ENCODE peak calls at places on chromosomes 2 and 18, in five cellular contexts. O, Q, X, M and S are unnamed samples.

GRCh38 chr2:203437516-203437915 is 97.6 kb downstream of the RAPH1 start:
- DNase-seq in M (no peak), X (no peak), O (peak), Q (no peak), S (no peak)

GRCh38 chr2:62672601-62673000 is 32.9 kb upstream of the EHBP1 start:
- DNase-seq in X (peak), O (peak), M (peak), Q (no peak), S (no peak)

GRCh38 chr18:73099759-73100158 is 232.0 kb upstream of the NETO1 start:
- DNase-seq in O (no peak), Q (no peak), X (no peak), M (no peak), S (no peak)

GRCh38 chr2:149456285-149456684 is 125.9 kb downstream of the LYPD6 start:
- DNase-seq in X (no peak), O (no peak), Q (no peak), M (no peak), S (no peak)

GRCh38 chr2:219485201-219485580 is 13.5 kb upstream of the GMPPA start:
- DNase-seq in Q (no peak), O (no peak), M (no peak), X (no peak), S (no peak)

GRCh38 chr2:207394203-207394741 is 135.5 kb upstream of the CREB1 start:
- DNase-seq in O (peak), X (peak), M (no peak), Q (no peak), S (no peak)

GRCh38 chr2:156657809-156658208 is 221.6 kb downstream of the GPD2 start:
- DNase-seq in Q (no peak), X (no peak), O (no peak), M (no peak), S (no peak)

GRCh38 chr18:45874501-45875184 is 49.2 kb downstream of the SIGLEC15 start:
- DNase-seq in M (no peak), O (peak), X (no peak), Q (no peak), S (no peak)

GRCh38 chr18:55318864-55319516 is 269.0 kb downstream of the TCF4 start:
- DNase-seq in X (peak), M (no peak), O (peak), Q (no peak), S (no peak)

GRCh38 chr2:130818809-130819208 is 17.9 kb upstream of the ARHGEF4 start:
- DNase-seq in M (no peak), O (no peak), Q (no peak), X (no peak), S (no peak)

GRCh38 chr2:42048318-42049251 is 764 bp downstream of the PKDCC start:
- DNase-seq in Q (no peak), M (peak), X (no peak), O (peak), S (no peak)

GRCh38 chr2:223598994-223599645 is 3.0 kb downstream of the SCG2 start:
- DNase-seq in O (peak), X (peak), M (no peak), Q (no peak), S (no peak)

GRCh38 chr18:79470547-79470946 is 74.8 kb downstream of the NFATC1 start:
- DNase-seq in M (no peak), X (no peak), Q (no peak), O (no peak), S (no peak)

GRCh38 chr2:98464772-98465310 is 20.2 kb downstream of the INPP4A start:
- DNase-seq in Q (no peak), X (no peak), M (no peak), O (no peak), S (no peak)

GRCh38 chr2:216989335-216990129 is 129.7 kb upstream of the TNP1 start:
- DNase-seq in O (peak), M (no peak), X (peak), Q (no peak), S (no peak)

GRCh38 chr18:5588529-5588928 is 44.7 kb upstream of the EPB41L3 start:
- DNase-seq in X (no peak), M (no peak), Q (no peak), O (no peak), S (no peak)

GRCh38 chr2:238389985-238390682 is 36.6 kb upstream of the ASB1 start:
- DNase-seq in Q (peak), O (no peak), M (no peak), X (no peak), S (no peak)

GRCh38 chr18:22546905-22547304 is 129.2 kb upstream of the CTAGE1 start:
- DNase-seq in Q (no peak), M (no peak), X (no peak), O (no peak), S (no peak)

GRCh38 chr2:197131558-197131855 is 179.1 kb downstream of the ANKRD44 start:
- DNase-seq in X (no peak), O (no peak), Q (no peak), M (no peak), S (no peak)

GRCh38 chr2:142621287-142621686 is 256.2 kb upstream of the KYNU start:
- DNase-seq in Q (no peak), O (no peak), X (no peak), M (no peak), S (no peak)

GRCh38 chr2:32977228-32977758 is 30.5 kb downstream of the LTBP1 start:
- DNase-seq in Q (peak), O (no peak), X (no peak), M (no peak), S (no peak)

GRCh38 chr2:187054501-187055319 is 205.7 kb upstream of the ZSWIM2 start:
- DNase-seq in M (peak), Q (no peak), X (no peak), O (no peak), S (no peak)

GRCh38 chr2:41965886-41966285 is 81.9 kb upstream of the PKDCC start:
- DNase-seq in X (no peak), M (no peak), Q (no peak), O (peak), S (no peak)

GRCh38 chr2:210895132-210895531 is 338.7 kb downstream of the CPS1 start:
- DNase-seq in M (peak), X (no peak), O (no peak), Q (no peak), S (no peak)

GRCh38 chr18:75358928-75359327 is 68.6 kb downstream of the SMIM21 start:
- DNase-seq in M (no peak), X (no peak), O (no peak), Q (no peak), S (no peak)

GRCh38 chr2:200393191-200393590 is 86.7 kb downstream of the SPATS2L start:
- DNase-seq in Q (no peak), X (no peak), M (no peak), O (no peak), S (no peak)

GRCh38 chr18:42929181-42929580 is 186.3 kb downstream of the RIT2 start:
- DNase-seq in M (no peak), Q (no peak), O (no peak), X (no peak), S (no peak)

GRCh38 chr2:47034973-47035609 is 119.5 kb upstream of the MCFD2 start:
- DNase-seq in M (no peak), O (no peak), X (no peak), Q (peak), S (no peak)

GRCh38 chr2:118658581-118659248 is 188.7 kb downstream of the EN1 start:
- DNase-seq in O (peak), Q (no peak), X (peak), M (no peak), S (no peak)

GRCh38 chr2:96788393-96789244 is 27.4 kb upstream of the CNNM3 start:
- DNase-seq in Q (peak), X (no peak), O (no peak), M (no peak), S (no peak)

DNA sequence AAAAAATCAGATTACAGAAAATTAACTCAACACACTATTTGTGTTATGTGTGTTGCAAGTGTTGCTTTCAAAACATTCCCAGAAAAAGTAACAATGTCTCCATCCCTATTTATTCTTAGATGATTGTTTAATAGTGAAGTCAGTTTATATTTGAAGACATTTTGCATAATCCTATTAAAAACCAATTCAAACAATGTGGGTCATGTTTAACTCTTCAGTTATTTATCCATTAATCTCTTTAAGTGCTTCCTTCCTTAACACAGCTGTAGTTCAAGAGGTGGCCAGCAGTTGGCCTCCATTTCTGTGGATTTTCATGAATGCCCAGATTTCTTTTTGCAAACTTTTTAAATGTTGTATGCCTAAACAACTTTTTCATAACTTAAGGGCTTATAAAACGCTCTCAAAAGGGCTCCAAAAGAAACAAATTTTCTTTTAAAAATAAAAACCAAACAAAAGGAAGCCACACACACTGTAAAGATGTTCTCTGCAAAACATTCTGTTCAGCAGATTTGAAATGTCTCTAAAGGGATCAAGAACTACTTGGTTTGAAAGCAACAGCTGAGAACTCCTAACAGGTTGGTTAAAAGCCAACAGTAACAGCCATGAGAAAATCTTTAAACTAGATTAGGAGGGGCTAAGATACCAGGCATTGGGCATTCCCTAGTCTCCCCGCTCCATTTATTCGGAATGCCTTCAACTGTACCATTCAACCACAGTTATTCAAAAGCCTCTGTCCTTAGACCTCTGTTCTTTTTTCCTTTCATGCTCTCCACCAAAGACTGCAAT is 71.5 kb downstream of the THADA start:
- DNase-seq in O (peak), Q (no peak), X (no peak), M (no peak), S (no peak)
- TF ChIP-seq CTCF in O (peak), Q (peak), X (peak), M (peak), S (peak)

GRCh38 chr2:161576421-161576820 is 47.8 kb upstream of the SLC4A10 start:
- DNase-seq in M (peak), X (no peak), O (no peak), Q (no peak), S (no peak)
- TF ChIP-seq CTCF in M (peak), X (peak), O (peak), Q (no peak), S (peak)

GRCh38 chr2:104412384-104412783 is 441.5 kb upstream of the POU3F3 start:
- DNase-seq in M (no peak), O (peak), Q (no peak), X (no peak), S (no peak)
- TF ChIP-seq CTCF in M (peak), O (peak), Q (peak), X (peak), S (peak)

GRCh38 chr2:146964494-146964893 is 880.3 kb upstream of the ACVR2A start:
- DNase-seq in Q (no peak), M (no peak), O (peak), X (no peak), S (no peak)
- TF ChIP-seq CTCF in Q (no peak), M (no peak), O (no peak), X (no peak), S (no peak)

DNA sequence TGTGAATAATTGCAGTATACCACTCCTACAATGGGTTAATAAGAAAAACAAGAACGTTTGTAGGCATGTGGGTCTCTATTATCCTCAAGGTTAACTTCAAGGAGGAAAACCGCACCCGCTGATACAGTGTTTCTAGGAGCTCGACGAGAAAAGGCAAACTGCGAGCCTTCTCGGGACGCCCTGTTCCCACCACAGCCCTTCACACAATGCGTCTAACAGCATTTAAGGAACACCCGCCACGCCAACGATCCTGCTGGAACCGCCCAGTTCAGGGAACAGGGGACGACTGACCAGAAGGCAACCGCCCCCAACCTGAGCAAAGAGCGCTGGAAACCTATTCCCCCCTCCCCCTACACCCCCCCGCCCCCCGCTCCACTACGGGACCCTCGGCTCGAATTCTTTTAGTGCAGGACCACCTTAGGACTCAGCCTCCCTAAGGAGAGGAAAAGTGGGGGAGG is 710 bp upstream of the TMSB10 start:
- DNase-seq in X (no peak), M (peak), O (peak), Q (peak), S (no peak)
- TF ChIP-seq CTCF in X (no peak), M (no peak), O (no peak), Q (no peak), S (no peak)

GRCh38 chr18:48896875-48897511 is 53.8 kb downstream of the SMAD7 start:
- DNase-seq in O (peak), Q (peak), M (peak), X (no peak), S (no peak)
- TF ChIP-seq CTCF in O (no peak), Q (no peak), M (peak), X (peak), S (peak)

DNA sequence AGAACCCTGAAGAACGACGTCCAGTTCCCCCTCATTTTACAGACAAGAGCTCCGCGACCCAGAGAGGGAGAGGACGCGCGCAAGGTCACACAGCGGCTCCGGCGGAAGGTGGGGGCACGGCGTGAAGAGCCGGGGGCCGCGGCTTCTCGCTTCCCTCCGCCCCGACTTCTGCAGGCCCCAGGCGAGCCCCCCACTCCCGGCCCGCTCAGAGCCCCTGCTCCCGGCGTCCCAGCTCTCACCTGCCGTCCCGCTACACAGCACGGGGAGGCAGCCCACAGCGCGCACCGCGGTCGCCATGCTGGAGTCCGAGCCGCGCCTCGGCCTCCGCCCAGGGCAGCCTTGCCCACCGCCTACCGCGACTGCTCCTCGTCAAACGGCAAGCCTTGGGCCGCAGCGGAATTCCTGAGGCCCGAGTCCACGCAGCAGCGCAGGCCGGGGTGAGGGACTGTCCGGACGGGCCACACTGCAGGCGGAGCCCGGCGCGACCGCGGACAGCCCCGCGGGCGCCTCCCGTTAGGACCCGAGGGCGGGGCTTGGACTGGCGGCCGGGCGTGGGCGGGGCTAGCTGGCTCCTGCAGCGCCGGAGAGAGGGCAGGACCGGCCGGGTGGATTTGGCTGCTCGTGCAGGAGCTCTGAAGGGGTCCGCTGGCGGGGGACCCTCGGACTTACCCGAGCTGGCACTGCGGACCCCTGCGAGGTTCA is at the start of gene MRPS5:
- DNase-seq in M (peak), Q (peak), X (peak), O (peak), S (peak)
- TF ChIP-seq CTCF in M (peak), Q (peak), X (peak), O (peak), S (peak)